ENCODE peak calls at places on chromosomes 4 and X, in ten cellular contexts. K, D, W, M, C, Z, F, A, T and U are unnamed samples.

GRCh38 chr4:113943863-113944262 is 35.6 kb downstream of the ARSJ start:
- DNase-seq in D (no peak), W (no peak), K (no peak), T (no peak), M (no peak), A (no peak), F (no peak), C (no peak), Z (no peak), U (no peak)

GRCh38 chr4:99710681-99711345 is 53.2 kb upstream of the C4orf54 start:
- DNase-seq in K (no peak), T (no peak), W (no peak), Z (no peak), F (peak; percentile 47), C (no peak), D (no peak), M (no peak), A (no peak), U (no peak)

GRCh38 chr4:98997176-98997575 is 1.7 kb downstream of the METAP1 start:
- DNase-seq in Z (no peak), F (peak; percentile 35), K (no peak), A (no peak), D (no peak), W (no peak), M (no peak), T (no peak), C (no peak), U (no peak)

GRCh38 chr4:182680196-182680771 is 236.9 kb downstream of the DCTD start:
- DNase-seq in A (no peak), K (peak; percentile 17), D (no peak), M (no peak), F (no peak), C (no peak), Z (no peak), T (no peak), W (no peak), U (no peak)

GRCh38 chr4:54082168-54082567 is 17.8 kb upstream of the CHIC2 start:
- DNase-seq in F (peak; percentile 98), A (no peak), W (no peak), D (no peak), C (no peak), T (no peak), M (no peak), Z (no peak), K (no peak), U (no peak)

GRCh38 chrX:96480081-96480480 is 204.6 kb upstream of the DIAPH2 start:
- DNase-seq in T (no peak), M (no peak), D (no peak), C (no peak), F (peak; percentile 4), Z (no peak), W (no peak), K (no peak), A (no peak), U (no peak)

GRCh38 chr4:73855406-73855805 is 2.3 kb downstream of the PF4V1 start:
- DNase-seq in D (no peak), M (no peak), C (no peak), Z (no peak), W (no peak), F (no peak), K (no peak), A (no peak), T (no peak), U (no peak)

GRCh38 chr4:107970063-107970798 is 19.5 kb upstream of the HADH start:
- DNase-seq in Z (no peak), T (no peak), C (no peak), D (no peak), M (no peak), K (peak; percentile 41), W (no peak), F (no peak), A (no peak), U (no peak)

GRCh38 chr4:70336043-70336442 is 1.3 kb downstream of the CABS1 start:
- DNase-seq in M (no peak), F (no peak), Z (no peak), D (no peak), C (no peak), T (no peak), K (no peak), A (no peak), W (no peak), U (no peak)

GRCh38 chrX:25810202-25810601 is 327.9 kb upstream of the MAGEB18 start:
- DNase-seq in C (no peak), M (no peak), W (no peak), F (peak; percentile 0), Z (no peak), K (no peak), T (no peak), A (no peak), D (no peak), U (no peak)

GRCh38 chr4:24857996-24858395 is 54.8 kb downstream of the CCDC149 start:
- DNase-seq in K (no peak), Z (no peak), C (no peak), F (peak; percentile 51), W (no peak), M (no peak), A (no peak), T (no peak), D (no peak), U (no peak)

GRCh38 chrX:107851215-107851614 is 25.5 kb downstream of the MID2 start:
- DNase-seq in D (no peak), M (no peak), F (no peak), A (no peak), C (no peak), K (no peak), T (no peak), W (no peak), Z (no peak), U (no peak)

GRCh38 chr4:184331155-184331995 is 113.7 kb upstream of the ENPP6 start:
- DNase-seq in A (no peak), D (no peak), C (peak; percentile 30), M (no peak), Z (no peak), K (no peak), W (no peak), F (no peak), T (no peak), U (no peak)

GRCh38 chr4:74794341-74794801 is at the start of gene BTC:
- DNase-seq in K (peak; percentile 9), F (no peak), T (no peak), A (no peak), W (no peak), C (no peak), Z (peak; percentile 9), M (peak; percentile 81), D (no peak), U (no peak)

GRCh38 chr4:56049428-56050212 is 100.9 kb downstream of the CEP135 start:
- DNase-seq in C (peak; percentile 61), A (no peak), F (no peak), Z (peak; percentile 46), D (no peak), M (no peak), W (no peak), K (peak; percentile 45), T (no peak), U (no peak)

GRCh38 chr4:116070283-116070682 is 956.9 kb upstream of the NDST4 start:
- DNase-seq in A (no peak), C (no peak), M (no peak), W (no peak), F (no peak), T (no peak), D (no peak), K (no peak), Z (no peak), U (no peak)

GRCh38 chr4:98446499-98447375 is 185.6 kb downstream of the RAP1GDS1 start:
- DNase-seq in Z (peak; percentile 62), A (peak; percentile 71), T (no peak), W (peak; percentile 18), F (peak; percentile 81), C (no peak), D (peak; percentile 17), K (no peak), M (no peak), U (peak; percentile 27)

GRCh38 chrX:49257846-49258748 is 6.4 kb downstream of the FOXP3 start:
- DNase-seq in D (no peak), K (no peak), A (no peak), T (no peak), W (no peak), M (no peak), F (no peak), C (no peak), Z (no peak), U (no peak)

GRCh38 chr4:124334119-124334518 is 378.4 kb downstream of the ANKRD50 start:
- DNase-seq in Z (no peak), C (peak; percentile 14), A (no peak), D (no peak), W (no peak), K (peak; percentile 19), M (peak; percentile 24), F (peak; percentile 83), T (no peak), U (no peak)

GRCh38 chrX:111877681-111878080 is 1.7 kb downstream of the TRPC5OS start:
- DNase-seq in D (no peak), M (no peak), F (no peak), K (no peak), C (no peak), T (no peak), A (no peak), W (no peak), Z (no peak), U (no peak)

GRCh38 chr4:153486281-153487151 is 20.4 kb downstream of the TMEM131L start:
- DNase-seq in A (no peak), M (no peak), K (no peak), D (no peak), F (peak; percentile 53), Z (peak; percentile 61), T (no peak), W (no peak), C (no peak), U (no peak)

GRCh38 chrX:133985164-133986007 is at the start of gene GPC3:
- DNase-seq in A (no peak), C (peak; percentile 80), W (peak; percentile 0), K (peak; percentile 20), F (peak; percentile 13), M (peak; percentile 76), T (peak; percentile 4), Z (no peak), D (no peak), U (peak; percentile 20)

GRCh38 chrX:28550331-28550872 is 36.8 kb upstream of the IL1RAPL1 start:
- DNase-seq in A (no peak), F (no peak), C (no peak), W (no peak), M (no peak), D (no peak), Z (no peak), T (no peak), K (no peak), U (no peak)

GRCh38 chrX:128961290-128961689 is 562.0 kb downstream of the SMARCA1 start:
- DNase-seq in D (no peak), C (no peak), A (no peak), Z (no peak), M (no peak), W (no peak), F (no peak), K (no peak), T (no peak), U (no peak)

GRCh38 chr4:25174674-25175073 is 14.4 kb upstream of the SEPSECS start:
- DNase-seq in Z (no peak), D (no peak), M (no peak), K (no peak), W (no peak), T (no peak), F (peak; percentile 12), C (no peak), A (no peak), U (no peak)

GRCh38 chrX:38941675-38942074 is 140.4 kb downstream of the MID1IP1 start:
- DNase-seq in D (no peak), Z (no peak), T (no peak), C (no peak), M (no peak), K (no peak), W (no peak), F (peak; percentile 13), A (no peak), U (no peak)

GRCh38 chr4:187128971-187129370 is 405.3 kb upstream of the FAT1 start:
- DNase-seq in M (no peak), A (no peak), T (no peak), D (no peak), F (no peak), K (no peak), C (no peak), W (no peak), Z (no peak), U (no peak)

GRCh38 chrX:15594371-15594770 is 6.4 kb downstream of the ACE2 start:
- DNase-seq in C (no peak), W (no peak), T (no peak), M (no peak), D (no peak), K (no peak), A (no peak), F (no peak), Z (no peak), U (no peak)